ENCODE peak calls at places on chromosomes 5 and 9, in seven cellular contexts. I, N, O, W, S, E and B are unnamed samples.
A peak's percentile ranks its signal among the peaks of the same experiment; 100 is the strongest.

GRCh38 chr5:434443-435146 is 8.4 kb upstream of the EXOC3 start:
- DNase-seq in I (no peak), N (no peak), O (no peak), W (no peak), S (no peak), E (no peak), B (no peak)

GRCh38 chr9:2489838-2490314 is 131.7 kb upstream of the VLDLR start:
- DNase-seq in I (no peak), N (no peak), O (no peak), W (peak; percentile 7), S (no peak), E (peak; percentile 73), B (no peak)

GRCh38 chr9:133738039-133738805 is at the start of gene SARDH:
- DNase-seq in I (no peak), N (peak; percentile 25), O (no peak), W (peak; percentile 84), S (peak; percentile 75), E (peak; percentile 98), B (peak; percentile 24)

GRCh38 chr9:130172161-130172857 is at the start of gene NCS1:
- DNase-seq in I (peak; percentile 21), N (peak; percentile 38), O (no peak), W (peak; percentile 84), S (peak; percentile 91), E (peak; percentile 99), B (no peak)

GRCh38 chr9:37856551-37856950 is 47.4 kb downstream of the SLC25A51 start:
- DNase-seq in I (no peak), N (no peak), O (no peak), W (no peak), S (no peak), E (no peak), B (no peak)

GRCh38 chr5:122713026-122713425 is 61.9 kb upstream of the SNX2 start:
- DNase-seq in I (no peak), N (no peak), O (no peak), W (no peak), S (no peak), E (no peak), B (no peak)

GRCh38 chr5:68740204-68740910 is 353.5 kb upstream of the SLC30A5 start:
- DNase-seq in I (no peak), N (no peak), O (no peak), W (no peak), S (no peak), E (no peak), B (peak; percentile 20)

GRCh38 chr9:131667576-131667975 is 72.3 kb downstream of the RAPGEF1 start:
- DNase-seq in I (no peak), N (no peak), O (no peak), W (no peak), S (no peak), E (no peak), B (no peak)

GRCh38 chr9:110133608-110134214 is 74.2 kb downstream of the C9orf152 start:
- DNase-seq in I (peak; percentile 47), N (peak; percentile 86), O (no peak), W (no peak), S (no peak), E (no peak), B (no peak)

GRCh38 chr5:137304227-137304874 is 194.8 kb downstream of the SPOCK1 start:
- DNase-seq in I (no peak), N (peak; percentile 55), O (no peak), W (no peak), S (peak; percentile 31), E (no peak), B (no peak)

GRCh38 chr9:136107953-136108647 is 10.6 kb downstream of the TMEM250 start:
- DNase-seq in I (no peak), N (no peak), O (no peak), W (no peak), S (no peak), E (no peak), B (no peak)

GRCh38 chr9:77881111-77881510 is 150.5 kb downstream of the GNAQ start:
- DNase-seq in I (no peak), N (no peak), O (no peak), W (no peak), S (no peak), E (no peak), B (no peak)

GRCh38 chr9:72675586-72675985 is 154.2 kb downstream of the TMC1 start:
- DNase-seq in I (no peak), N (no peak), O (no peak), W (no peak), S (no peak), E (no peak), B (no peak)

GRCh38 chr9:109467936-109468335 is 30.2 kb downstream of the PTPN3 start:
- DNase-seq in I (no peak), N (no peak), O (peak; percentile 16), W (peak; percentile 59), S (no peak), E (no peak), B (no peak)

GRCh38 chr9:85377751-85378289 is 363.9 kb downstream of the AGTPBP1 start:
- DNase-seq in I (no peak), N (peak; percentile 69), O (no peak), W (no peak), S (no peak), E (peak; percentile 63), B (no peak)

GRCh38 chr9:114026335-114026734 is 51.8 kb downstream of the AMBP start:
- DNase-seq in I (no peak), N (no peak), O (no peak), W (no peak), S (no peak), E (no peak), B (no peak)

GRCh38 chr5:123874600-123875201 is 362.7 kb downstream of the CSNK1G3 start:
- DNase-seq in I (no peak), N (no peak), O (no peak), W (peak; percentile 86), S (no peak), E (no peak), B (no peak)

GRCh38 chr5:59003641-59004040 is 420.8 kb downstream of the RAB3C start:
- DNase-seq in I (no peak), N (no peak), O (no peak), W (no peak), S (no peak), E (no peak), B (no peak)

GRCh38 chr9:129834489-129835127 is 467 bp downstream of the C9orf78 start:
- DNase-seq in I (no peak), N (peak; percentile 6), O (no peak), W (peak; percentile 15), S (peak; percentile 23), E (peak; percentile 44), B (peak; percentile 33)

GRCh38 chr9:38018964-38019602 is 49.9 kb downstream of the SHB start:
- DNase-seq in I (no peak), N (peak; percentile 83), O (no peak), W (peak; percentile 78), S (peak; percentile 82), E (no peak), B (no peak)

GRCh38 chr5:177453852-177454396 is 7.3 kb downstream of the PRR7 start:
- DNase-seq in I (no peak), N (no peak), O (no peak), W (no peak), S (peak; percentile 61), E (no peak), B (peak; percentile 68)

GRCh38 chr5:84086517-84086916 is 298.2 kb downstream of the EDIL3 start:
- DNase-seq in I (no peak), N (peak; percentile 6), O (no peak), W (no peak), S (no peak), E (no peak), B (no peak)

DNA sequence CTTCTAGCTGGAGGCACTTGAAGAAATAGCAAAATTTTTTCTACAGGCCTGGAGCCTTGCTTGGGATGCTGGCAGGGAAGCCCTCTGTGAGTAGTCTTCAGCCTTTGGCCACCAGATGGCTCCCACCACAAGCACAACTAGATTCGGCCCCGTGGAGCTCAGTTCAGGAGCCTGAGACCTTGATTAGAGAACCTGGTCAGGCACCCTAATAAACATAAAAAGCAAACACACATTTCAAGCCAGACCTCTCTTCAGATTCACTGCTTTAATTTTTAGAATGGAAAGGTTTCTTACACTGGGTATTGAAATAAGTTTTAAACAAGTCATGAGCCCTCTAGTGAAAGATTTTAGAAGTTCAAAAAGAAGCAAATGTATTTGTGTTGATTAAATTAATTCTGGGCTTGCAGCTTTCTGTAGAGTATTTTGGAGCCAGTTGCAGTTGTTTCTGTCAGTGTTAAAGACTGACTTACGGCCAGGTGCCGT is 41.4 kb downstream of the GLRX start:
- DNase-seq in I (peak; percentile 62), N (peak; percentile 73), O (peak; percentile 87), W (peak; percentile 87), S (peak; percentile 88), E (peak; percentile 68), B (peak; percentile 88)
- TF ChIP-seq CTCF in I (peak; percentile 88), N (peak; percentile 95), O (peak; percentile 93), W (peak; percentile 91), S (peak; percentile 96), E (peak; percentile 99), B (peak; percentile 100)

DNA sequence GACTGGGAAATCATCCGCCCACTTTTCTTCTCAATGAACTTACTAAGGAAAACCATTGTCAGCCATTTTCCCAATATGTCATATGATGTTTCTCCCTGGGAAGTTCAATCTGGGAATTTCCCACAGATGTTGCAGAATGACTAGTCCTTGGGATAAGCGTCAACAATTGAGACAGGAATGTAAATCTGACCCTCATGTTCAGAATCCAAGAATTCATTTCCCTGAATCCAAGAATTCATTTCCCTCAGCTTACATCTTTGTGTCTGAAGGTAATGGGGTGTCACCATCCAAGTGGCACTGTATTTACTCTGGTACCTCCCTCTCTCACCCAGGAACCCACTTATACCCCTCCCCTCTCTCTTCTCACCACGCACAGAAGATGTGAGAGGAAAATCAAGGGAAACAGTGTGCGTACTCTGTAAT is 7.4 kb downstream of the KLF9 start:
- DNase-seq in I (no peak), N (no peak), O (no peak), W (no peak), S (no peak), E (no peak), B (no peak)
- H3K4me2 ChIP-seq in I (no peak overlapping the region), N (no peak overlapping the region), O (peak overlapping the region; percentile 72), W (peak overlapping the region; percentile 8), S (peak overlapping the region; percentile 7), E (peak overlapping the region; percentile 43), B (peak overlapping the region; percentile 11)

DNA sequence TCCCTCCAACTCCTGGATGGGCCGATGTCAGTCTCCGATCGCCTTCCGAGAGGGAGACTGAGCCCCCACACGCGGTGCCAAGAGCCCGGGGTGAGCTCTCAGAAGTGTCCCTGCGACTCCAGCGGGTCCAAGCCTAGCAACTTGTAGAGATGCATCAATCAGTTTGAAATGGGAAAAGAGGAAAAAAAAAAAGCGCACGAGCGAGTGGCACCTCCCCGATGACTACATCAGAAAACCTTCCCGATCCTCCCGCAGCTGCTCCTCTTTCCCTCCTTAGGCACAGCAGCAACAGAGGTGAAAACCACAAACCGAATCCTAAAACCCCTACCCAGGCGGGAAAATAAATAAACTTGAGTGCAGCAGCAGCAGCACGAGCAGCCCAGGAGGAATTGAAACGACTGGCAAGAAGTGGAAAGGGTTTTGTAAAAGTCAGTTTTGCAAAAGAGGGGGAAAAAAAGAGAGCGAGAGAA is 1.0 kb upstream of the EFNA5 start:
- DNase-seq in I (peak; percentile 47), N (peak; percentile 70), O (peak; percentile 10), W (peak; percentile 75), S (peak; percentile 62), E (peak; percentile 60), B (no peak)
- TF ChIP-seq EZH2phosphoT487 in I (no peak), N (no peak), O (no peak), W (no peak), S (no peak), E (no peak), B (no peak)

DNA sequence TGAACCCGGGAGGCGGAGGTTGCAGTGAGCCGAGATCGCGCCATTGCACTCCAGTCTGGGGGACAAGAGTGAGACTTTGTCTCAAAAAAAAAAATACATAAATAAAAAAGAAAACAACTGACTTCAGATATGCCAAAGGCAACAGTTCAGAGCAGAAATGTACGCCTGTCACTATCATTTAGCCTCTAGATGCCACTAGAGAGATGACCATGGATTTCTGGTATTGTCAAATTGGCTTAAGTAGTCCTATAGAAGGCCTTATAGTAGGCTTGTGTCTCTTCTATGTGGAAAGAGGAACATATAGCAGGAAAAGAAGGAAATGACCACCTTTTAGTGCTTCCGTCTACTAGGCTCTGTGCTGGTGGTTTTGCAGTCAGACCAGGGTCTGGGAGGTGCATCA is 17.3 kb downstream of the AGXT2 start:
- DNase-seq in I (no peak), N (peak; percentile 44), O (no peak), W (no peak), S (no peak), E (no peak), B (no peak)
- TF ChIP-seq CTCF in I (no peak), N (peak; percentile 43), O (no peak), W (no peak), S (peak; percentile 5), E (no peak), B (no peak)